ENCODE peak calls at places on chromosomes 1 and 21, in ten cellular contexts. T, W, H, R, Y, J, C, Q, G and N are unnamed samples.

GRCh38 chr1:209391792-209392191 is 191.7 kb upstream of the CAMK1G start:
- DNase-seq in W (no peak), H (no peak), Y (no peak), T (no peak), C (no peak), Q (no peak), R (no peak), J (no peak), G (no peak), N (no peak)

GRCh38 chr1:157992031-157992568 is 1.3 kb upstream of the KIRREL1 start:
- DNase-seq in G (no peak), Y (peak), Q (peak), J (peak), C (peak), W (no peak), H (no peak), T (peak), R (peak), N (peak)

GRCh38 chr1:217032715-217033367 is 309.6 kb upstream of the ESRRG start:
- DNase-seq in R (no peak), W (no peak), C (no peak), G (no peak), Q (no peak), T (no peak), Y (no peak), J (no peak), H (no peak), N (no peak)

GRCh38 chr1:116097600-116097999 is 13.6 kb upstream of the MAB21L3 start:
- DNase-seq in G (no peak), H (no peak), W (no peak), Y (no peak), T (no peak), J (no peak), Q (no peak), R (no peak), C (no peak), N (no peak)

GRCh38 chr21:28601708-28602107 is 391.0 kb downstream of the LTN1 start:
- DNase-seq in W (no peak), H (no peak), C (no peak), G (no peak), Q (peak), R (no peak), J (peak), Y (no peak), T (no peak), N (no peak)

GRCh38 chr21:14306143-14306907 is 76.6 kb downstream of the HSPA13 start:
- DNase-seq in R (peak), Y (no peak), H (no peak), W (no peak), G (no peak), J (no peak), C (no peak), T (no peak), Q (no peak), N (peak)

GRCh38 chr1:113747376-113747775 is 11.9 kb downstream of the PHTF1 start:
- DNase-seq in Q (no peak), W (no peak), G (no peak), C (peak), T (no peak), J (peak), H (no peak), Y (no peak), R (no peak), N (no peak)

GRCh38 chr1:151711044-151711800 is 5.4 kb downstream of the CELF3 start:
- DNase-seq in Q (no peak), G (no peak), W (no peak), R (no peak), J (no peak), T (no peak), C (no peak), Y (no peak), H (no peak), N (no peak)

GRCh38 chr1:244757091-244757939 is 78.1 kb upstream of the COX20 start:
- DNase-seq in H (no peak), T (no peak), C (no peak), Y (no peak), Q (no peak), J (peak), W (no peak), R (no peak), G (no peak), N (no peak)

GRCh38 chr1:21294266-21295058 is 4.2 kb upstream of the ECE1 start:
- DNase-seq in Y (peak), G (no peak), C (peak), J (peak), Q (peak), T (no peak), W (peak), R (no peak), H (no peak), N (no peak)

GRCh38 chr1:26064591-26064990 is 2.8 kb downstream of the TRIM63 start:
- DNase-seq in T (peak), R (no peak), J (no peak), G (no peak), Y (no peak), C (peak), Q (peak), W (no peak), H (no peak), N (no peak)

GRCh38 chr1:230709619-230710542 is 4.0 kb downstream of the AGT start:
- DNase-seq in Q (no peak), W (no peak), R (no peak), H (no peak), Y (no peak), T (no peak), J (no peak), G (no peak), C (no peak), N (no peak)

GRCh38 chr1:44505210-44505993 is 100.3 kb downstream of the RNF220 start:
- DNase-seq in R (no peak), Q (no peak), J (no peak), G (no peak), Y (no peak), H (no peak), T (no peak), W (no peak), C (no peak), N (no peak)

GRCh38 chr1:230157409-230158390 is 90.7 kb downstream of the GALNT2 start:
- DNase-seq in Y (no peak), R (no peak), J (no peak), H (no peak), T (no peak), W (no peak), Q (no peak), G (no peak), C (peak), N (no peak)